ENCODE peak calls at places on chromosomes 2 and 18, in nine cellular contexts. D, H, G, F, E, C, M, V and P are unnamed samples.

GRCh38 chr2:231361701-231362588 is 33.6 kb upstream of the B3GNT7 start:
- DNase-seq in D (no peak), F (no peak), H (no peak), V (no peak), E (no peak), C (no peak), G (no peak), M (no peak), P (no peak)

GRCh38 chr2:183063083-183063482 is 15.5 kb upstream of the DUSP19 start:
- DNase-seq in V (no peak), F (no peak), D (no peak), C (no peak), G (peak; percentile 22), M (peak; percentile 73), H (no peak), E (no peak), P (no peak)

GRCh38 chr2:40043641-40044040 is 264.6 kb upstream of the THUMPD2 start:
- DNase-seq in C (no peak), V (no peak), M (no peak), E (no peak), G (no peak), F (no peak), H (no peak), D (no peak), P (no peak)

GRCh38 chr2:207260947-207261346 is 95.2 kb upstream of the KLF7 start:
- DNase-seq in M (peak; percentile 50), V (no peak), C (no peak), F (no peak), E (no peak), D (no peak), G (peak; percentile 31), H (no peak), P (no peak)

GRCh38 chr2:234178309-234179030 is 128.0 kb downstream of the SPP2 start:
- DNase-seq in V (no peak), E (no peak), C (no peak), H (no peak), D (peak; percentile 20), F (no peak), G (peak; percentile 83), M (no peak), P (no peak)

GRCh38 chr18:47528343-47528742 is 276.9 kb upstream of the SKOR2 start:
- DNase-seq in E (no peak), G (no peak), F (no peak), C (no peak), M (no peak), V (no peak), H (no peak), D (no peak), P (no peak)

GRCh38 chr2:64937341-64938230 is 51.6 kb upstream of the SLC1A4 start:
- DNase-seq in M (no peak), C (no peak), F (no peak), D (no peak), E (peak; percentile 26), H (peak; percentile 72), V (no peak), G (no peak), P (peak; percentile 55)

GRCh38 chr2:43424262-43425207 is 171.3 kb downstream of the THADA start:
- DNase-seq in M (peak; percentile 56), G (peak; percentile 35), V (no peak), F (no peak), H (no peak), E (no peak), C (no peak), D (peak; percentile 26), P (no peak)

GRCh38 chr2:10163498-10164486 is 41.3 kb downstream of the RRM2 start:
- DNase-seq in H (no peak), G (peak; percentile 19), F (no peak), M (no peak), E (no peak), C (no peak), V (no peak), D (no peak), P (no peak)

GRCh38 chr2:26401739-26402541 is at the start of gene DRC1:
- DNase-seq in F (peak; percentile 20), D (peak; percentile 97), V (no peak), H (peak; percentile 73), G (no peak), M (peak; percentile 67), C (peak; percentile 23), E (peak; percentile 57), P (peak; percentile 26)

GRCh38 chr2:6824962-6825361 is 40.7 kb downstream of the CMPK2 start:
- DNase-seq in D (peak; percentile 77), M (peak; percentile 38), G (no peak), F (peak; percentile 48), V (no peak), E (no peak), C (no peak), H (no peak), P (no peak)

GRCh38 chr2:112634153-112634873 is 11.4 kb upstream of the SLC20A1 start:
- DNase-seq in C (peak; percentile 17), D (no peak), F (no peak), H (no peak), M (no peak), G (no peak), E (no peak), V (peak; percentile 63), P (no peak)

GRCh38 chr18:25352629-25353005 is 651 bp upstream of the ZNF521 start:
- DNase-seq in G (no peak), H (no peak), C (no peak), V (no peak), M (no peak), E (no peak), D (no peak), F (no peak), P (no peak)

GRCh38 chr2:32003791-32004190 is 7.0 kb downstream of the MEMO1 start:
- DNase-seq in V (no peak), D (no peak), G (no peak), F (no peak), C (no peak), E (no peak), M (no peak), H (no peak), P (no peak)

GRCh38 chr2:143475131-143475784 is 346.0 kb downstream of the ARHGAP15 start:
- DNase-seq in D (no peak), C (no peak), V (no peak), M (peak; percentile 29), H (no peak), F (no peak), E (no peak), G (no peak), P (no peak)

GRCh38 chr2:143471550-143471949 is 342.3 kb downstream of the ARHGAP15 start:
- DNase-seq in H (no peak), C (no peak), M (no peak), D (no peak), E (no peak), F (no peak), V (no peak), G (no peak), P (no peak)

GRCh38 chr2:143476421-143477084 is 347.3 kb downstream of the ARHGAP15 start:
- DNase-seq in H (no peak), M (peak; percentile 52), C (no peak), D (no peak), F (no peak), G (no peak), E (no peak), V (no peak), P (no peak)

GRCh38 chr2:143473206-143473605 is 344.0 kb downstream of the ARHGAP15 start:
- DNase-seq in C (no peak), E (no peak), H (no peak), M (peak; percentile 60), V (no peak), G (peak; percentile 74), D (no peak), F (no peak), P (no peak)

GRCh38 chr2:143474568-143474967 is 345.3 kb downstream of the ARHGAP15 start:
- DNase-seq in M (no peak), V (no peak), C (no peak), G (no peak), D (no peak), H (no peak), E (no peak), F (no peak), P (no peak)
- H3K4me1 ChIP-seq in M (peaks cover 14% of the 10 kb centered on the region), V (no peaks in the 10 kb centered on the region), C (no peaks in the 10 kb centered on the region), G (peaks cover 15% of the 10 kb centered on the region), D (no peaks in the 10 kb centered on the region), H (no peaks in the 10 kb centered on the region), E (no peaks in the 10 kb centered on the region), F (no peaks in the 10 kb centered on the region), P (no peaks in the 10 kb centered on the region)

GRCh38 chr2:54608224-54608623 is 115.2 kb upstream of the EML6 start:
- DNase-seq in H (no peak), G (no peak), D (no peak), E (no peak), F (no peak), M (no peak), V (no peak), C (no peak), P (no peak)

GRCh38 chr2:54610700-54611099 is 112.8 kb upstream of the EML6 start:
- DNase-seq in E (no peak), H (no peak), D (no peak), G (no peak), V (no peak), F (no peak), M (no peak), C (no peak), P (no peak)

GRCh38 chr2:54611830-54612545 is 111.5 kb upstream of the EML6 start:
- DNase-seq in M (no peak), F (no peak), H (no peak), G (no peak), D (no peak), E (no peak), C (no peak), V (no peak), P (no peak)

GRCh38 chr2:54609647-54610046 is 113.8 kb upstream of the EML6 start:
- DNase-seq in F (no peak), C (no peak), G (no peak), V (no peak), D (no peak), H (no peak), M (no peak), E (no peak), P (no peak)

DNA sequence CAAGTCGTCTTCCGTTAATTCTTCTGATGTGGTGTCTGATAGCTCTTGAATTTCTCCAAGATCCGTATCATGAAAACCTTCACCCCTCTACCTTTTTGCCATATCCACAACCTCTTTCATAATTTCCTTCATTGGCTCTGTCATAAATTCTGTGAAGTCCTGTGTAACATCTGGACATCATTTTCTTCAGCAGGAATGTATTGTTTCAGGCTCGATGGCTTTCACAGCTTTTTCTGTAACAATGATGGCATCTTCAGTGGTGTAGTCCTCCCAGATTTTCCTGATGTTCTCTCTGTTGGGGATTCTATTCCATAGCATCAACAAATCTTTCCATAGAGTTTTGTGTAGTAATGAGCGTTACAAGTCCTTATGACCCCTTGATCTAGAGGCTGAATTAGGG is 114.2 kb upstream of the EML6 start:
- DNase-seq in M (no peak), D (no peak), H (no peak), G (no peak), V (no peak), E (no peak), F (no peak), C (no peak), P (no peak)
- H3K4me1 ChIP-seq in M (peaks cover 2% of the 10 kb centered on the region), D (no peaks in the 10 kb centered on the region), H (peaks cover 39% of the 10 kb centered on the region), G (peaks cover 21% of the 10 kb centered on the region), V (peaks cover 38% of the 10 kb centered on the region), E (peaks cover 49% of the 10 kb centered on the region), F (no peaks in the 10 kb centered on the region), C (peaks cover 12% of the 10 kb centered on the region), P (peaks cover 10% of the 10 kb centered on the region)

GRCh38 chr2:99925960-99926359 is 216.4 kb downstream of the AFF3 start:
- DNase-seq in F (no peak), V (no peak), H (no peak), M (no peak), G (no peak), D (no peak), C (no peak), E (no peak), P (no peak)
- H3K4me1 ChIP-seq in F (no peaks in the 10 kb centered on the region), V (no peaks in the 10 kb centered on the region), H (no peaks in the 10 kb centered on the region), M (no peaks in the 10 kb centered on the region), G (no peaks in the 10 kb centered on the region), D (no peaks in the 10 kb centered on the region), C (no peaks in the 10 kb centered on the region), E (no peaks in the 10 kb centered on the region), P (no peaks in the 10 kb centered on the region)

GRCh38 chr2:63850650-63851049 is 9.0 kb downstream of the UGP2 start:
- DNase-seq in C (no peak), E (no peak), M (no peak), H (no peak), V (no peak), F (no peak), G (no peak), D (no peak), P (no peak)
- H3K4me1 ChIP-seq in C (peaks cover 9% of the 10 kb centered on the region), E (peaks cover 39% of the 10 kb centered on the region), M (peaks cover 8% of the 10 kb centered on the region), H (peaks cover 91% of the 10 kb centered on the region), V (peaks cover 57% of the 10 kb centered on the region), F (no peaks in the 10 kb centered on the region), G (peaks cover 15% of the 10 kb centered on the region), D (peaks cover 2% of the 10 kb centered on the region), P (peaks cover 47% of the 10 kb centered on the region)